ENCODE peak calls at places on chromosomes 16 and 17, in seven cellular contexts. One of them, this sample, is unnamed. For H3K4me1, the result is how much of the 10 kb centered on the place peaks cover.

GRCh38 chr17:56819431-56820145 is 14.1 kb downstream of the C17orf67 start:
- DNase-seq in GM23338: peak
- DNase-seq in CD8-positive, alpha-beta T cell: peak
- DNase-seq in fibroblast of lung: peak
- DNase-seq in A549: peak
- DNase-seq in heart right ventricle: no peak
- DNase-seq in H9: peak
- DNase-seq in this sample: peak

GRCh38 chr16:64659863-64660262 is 462.0 kb downstream of the CDH11 start:
- DNase-seq in GM23338: no peak
- DNase-seq in CD8-positive, alpha-beta T cell: no peak
- DNase-seq in fibroblast of lung: no peak
- DNase-seq in heart right ventricle: no peak
- DNase-seq in A549: no peak
- DNase-seq in H9: no peak
- DNase-seq in this sample: no peak

GRCh38 chr17:50640701-50641338 is 6.1 kb downstream of the ABCC3 start:
- DNase-seq in A549: no peak
- DNase-seq in heart right ventricle: no peak
- DNase-seq in GM23338: no peak
- DNase-seq in CD8-positive, alpha-beta T cell: no peak
- DNase-seq in H9: no peak
- DNase-seq in fibroblast of lung: peak
- DNase-seq in this sample: peak

GRCh38 chr16:55701442-55702319 is 45.9 kb downstream of the SLC6A2 start:
- DNase-seq in A549: peak
- DNase-seq in heart right ventricle: peak
- DNase-seq in CD8-positive, alpha-beta T cell: no peak
- DNase-seq in GM23338: peak
- DNase-seq in H9: peak
- DNase-seq in fibroblast of lung: peak
- DNase-seq in this sample: peak

GRCh38 chr17:74542166-74542565 is 3.7 kb downstream of the CD300C start:
- DNase-seq in CD8-positive, alpha-beta T cell: no peak
- DNase-seq in GM23338: no peak
- DNase-seq in fibroblast of lung: no peak
- DNase-seq in H9: no peak
- DNase-seq in heart right ventricle: no peak
- DNase-seq in A549: no peak
- DNase-seq in this sample: no peak

GRCh38 chr17:73640691-73641090 is 3.6 kb downstream of the SDK2 start:
- DNase-seq in CD8-positive, alpha-beta T cell: no peak
- DNase-seq in H9: no peak
- DNase-seq in heart right ventricle: no peak
- DNase-seq in GM23338: no peak
- DNase-seq in fibroblast of lung: no peak
- DNase-seq in A549: no peak
- DNase-seq in this sample: no peak

GRCh38 chr16:8919934-8920465 is 37.8 kb downstream of the LITAFD start:
- DNase-seq in CD8-positive, alpha-beta T cell: no peak
- DNase-seq in fibroblast of lung: no peak
- DNase-seq in heart right ventricle: no peak
- DNase-seq in H9: no peak
- DNase-seq in A549: no peak
- DNase-seq in GM23338: no peak
- DNase-seq in this sample: no peak

GRCh38 chr17:9900744-9901143 is 4.3 kb downstream of the RCVRN start:
- DNase-seq in A549: no peak
- DNase-seq in GM23338: no peak
- DNase-seq in H9: no peak
- DNase-seq in CD8-positive, alpha-beta T cell: no peak
- DNase-seq in heart right ventricle: no peak
- DNase-seq in fibroblast of lung: no peak
- DNase-seq in this sample: no peak

GRCh38 chr16:13997933-13998332 is 73.2 kb upstream of the MRTFB start:
- DNase-seq in fibroblast of lung: no peak
- DNase-seq in H9: no peak
- DNase-seq in heart right ventricle: no peak
- DNase-seq in A549: no peak
- DNase-seq in CD8-positive, alpha-beta T cell: no peak
- DNase-seq in GM23338: no peak
- DNase-seq in this sample: no peak

GRCh38 chr16:89319883-89320716 is 102.6 kb downstream of the ZNF778 start:
- DNase-seq in H9: peak
- DNase-seq in CD8-positive, alpha-beta T cell: peak
- DNase-seq in A549: peak
- DNase-seq in GM23338: no peak
- DNase-seq in fibroblast of lung: peak
- DNase-seq in heart right ventricle: peak
- DNase-seq in this sample: peak

DNA sequence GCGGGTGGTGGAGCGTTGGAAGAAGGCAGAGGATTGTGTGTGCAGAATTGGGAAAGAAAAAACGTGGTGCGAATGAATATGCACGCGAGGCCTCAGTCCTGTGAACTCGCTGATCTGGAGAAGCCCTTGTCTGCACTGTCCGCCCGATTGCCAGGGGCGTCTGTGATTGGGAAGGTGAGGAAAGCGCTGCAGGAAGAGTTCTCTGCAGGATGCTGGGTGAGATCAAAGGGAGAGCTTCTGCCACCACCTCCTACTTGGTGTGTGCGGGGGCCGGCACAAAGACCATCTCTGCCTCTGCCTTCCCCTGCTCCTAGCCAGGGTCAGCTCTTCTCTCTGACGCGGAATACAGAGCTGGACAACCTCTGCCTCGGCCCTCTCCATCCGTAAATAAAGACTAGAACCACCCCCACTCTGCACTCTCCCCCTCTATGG is 841 bp upstream of the RAB5C start:
- DNase-seq in fibroblast of lung: no peak
- DNase-seq in heart right ventricle: no peak
- DNase-seq in A549: no peak
- DNase-seq in GM23338: peak
- DNase-seq in CD8-positive, alpha-beta T cell: no peak
- DNase-seq in H9: peak
- DNase-seq in this sample: no peak
- H3K27ac ChIP-seq in fibroblast of lung: no peak
- H3K27ac ChIP-seq in heart right ventricle: peak
- H3K27ac ChIP-seq in A549: peak
- H3K27ac ChIP-seq in GM23338: no peak
- H3K27ac ChIP-seq in CD8-positive, alpha-beta T cell: no peak
- H3K27ac ChIP-seq in H9: no peak
- H3K27ac ChIP-seq in this sample: no peak

GRCh38 chr17:42423766-42424165 is 710 bp upstream of the CAVIN1 start:
- DNase-seq in CD8-positive, alpha-beta T cell: no peak
- DNase-seq in H9: no peak
- DNase-seq in fibroblast of lung: no peak
- DNase-seq in heart right ventricle: no peak
- DNase-seq in A549: no peak
- DNase-seq in GM23338: no peak
- DNase-seq in this sample: no peak

GRCh38 chr17:42424991-42425610 is 2.0 kb upstream of the CAVIN1 start:
- DNase-seq in A549: no peak
- DNase-seq in heart right ventricle: no peak
- DNase-seq in GM23338: no peak
- DNase-seq in H9: no peak
- DNase-seq in CD8-positive, alpha-beta T cell: no peak
- DNase-seq in fibroblast of lung: no peak
- DNase-seq in this sample: peak

GRCh38 chr17:42422412-42422957 is 571 bp downstream of the CAVIN1 start:
- DNase-seq in A549: no peak
- DNase-seq in fibroblast of lung: no peak
- DNase-seq in CD8-positive, alpha-beta T cell: no peak
- DNase-seq in H9: peak
- DNase-seq in GM23338: peak
- DNase-seq in heart right ventricle: peak
- DNase-seq in this sample: peak

GRCh38 chr17:42421479-42422332 is 1.4 kb downstream of the CAVIN1 start:
- DNase-seq in fibroblast of lung: peak
- DNase-seq in CD8-positive, alpha-beta T cell: no peak
- DNase-seq in heart right ventricle: peak
- DNase-seq in GM23338: peak
- DNase-seq in A549: no peak
- DNase-seq in H9: peak
- DNase-seq in this sample: no peak

GRCh38 chr17:42422958-42423712 is at the start of gene CAVIN1:
- DNase-seq in H9: peak
- DNase-seq in CD8-positive, alpha-beta T cell: no peak
- DNase-seq in heart right ventricle: peak
- DNase-seq in GM23338: peak
- DNase-seq in A549: peak
- DNase-seq in fibroblast of lung: peak
- DNase-seq in this sample: peak
- TF ChIP-seq CTCF in H9: no peak
- TF ChIP-seq CTCF in CD8-positive, alpha-beta T cell: no peak
- TF ChIP-seq CTCF in heart right ventricle: no peak
- TF ChIP-seq CTCF in GM23338: no peak
- TF ChIP-seq CTCF in A549: no peak
- TF ChIP-seq CTCF in fibroblast of lung: no peak
- TF ChIP-seq CTCF in this sample: no peak

DNA sequence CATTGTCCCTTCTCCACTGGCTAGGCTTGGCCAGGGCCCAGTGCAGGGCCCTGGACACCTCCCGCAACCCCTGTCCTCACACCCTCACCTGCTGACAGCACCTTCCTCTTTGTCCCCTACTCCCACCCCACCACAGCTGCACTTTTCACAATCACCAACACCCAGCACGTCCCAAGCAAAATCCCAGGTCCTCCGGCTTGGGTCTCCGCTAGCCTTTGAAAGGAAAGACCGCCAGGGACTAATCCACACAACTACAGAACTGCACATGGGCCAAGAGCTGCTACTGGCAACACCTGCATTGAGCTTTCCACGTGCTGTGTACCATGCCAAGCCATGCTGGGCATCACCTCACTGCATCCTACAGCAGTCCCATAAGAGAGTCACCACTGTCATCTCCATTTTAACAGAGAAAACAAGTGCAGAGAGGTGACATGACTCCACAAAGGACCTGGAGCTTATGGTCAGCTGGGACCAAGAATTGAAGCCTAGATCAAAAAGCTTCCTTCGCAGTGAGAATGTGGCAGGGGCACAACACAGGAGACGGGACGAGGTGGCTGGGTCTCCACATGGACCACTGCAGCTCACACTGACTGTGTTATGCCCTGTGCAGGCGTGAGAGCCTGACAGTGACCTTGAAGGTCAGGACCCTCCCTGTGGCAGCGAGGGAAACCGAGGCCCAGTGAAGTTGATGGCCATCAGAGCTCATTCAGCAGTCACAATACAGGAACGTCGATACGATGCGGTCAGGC is 22.5 kb downstream of the FBXO31 start:
- DNase-seq in H9: no peak
- DNase-seq in A549: no peak
- DNase-seq in GM23338: no peak
- DNase-seq in heart right ventricle: no peak
- DNase-seq in CD8-positive, alpha-beta T cell: no peak
- DNase-seq in fibroblast of lung: no peak
- DNase-seq in this sample: no peak
- H3K4me1 ChIP-seq in H9: under half
- H3K4me1 ChIP-seq in A549: under half
- H3K4me1 ChIP-seq in GM23338: under half
- H3K4me1 ChIP-seq in heart right ventricle: under half
- H3K4me1 ChIP-seq in CD8-positive, alpha-beta T cell: under half
- H3K4me1 ChIP-seq in fibroblast of lung: under half
- H3K4me1 ChIP-seq in this sample: under half

DNA sequence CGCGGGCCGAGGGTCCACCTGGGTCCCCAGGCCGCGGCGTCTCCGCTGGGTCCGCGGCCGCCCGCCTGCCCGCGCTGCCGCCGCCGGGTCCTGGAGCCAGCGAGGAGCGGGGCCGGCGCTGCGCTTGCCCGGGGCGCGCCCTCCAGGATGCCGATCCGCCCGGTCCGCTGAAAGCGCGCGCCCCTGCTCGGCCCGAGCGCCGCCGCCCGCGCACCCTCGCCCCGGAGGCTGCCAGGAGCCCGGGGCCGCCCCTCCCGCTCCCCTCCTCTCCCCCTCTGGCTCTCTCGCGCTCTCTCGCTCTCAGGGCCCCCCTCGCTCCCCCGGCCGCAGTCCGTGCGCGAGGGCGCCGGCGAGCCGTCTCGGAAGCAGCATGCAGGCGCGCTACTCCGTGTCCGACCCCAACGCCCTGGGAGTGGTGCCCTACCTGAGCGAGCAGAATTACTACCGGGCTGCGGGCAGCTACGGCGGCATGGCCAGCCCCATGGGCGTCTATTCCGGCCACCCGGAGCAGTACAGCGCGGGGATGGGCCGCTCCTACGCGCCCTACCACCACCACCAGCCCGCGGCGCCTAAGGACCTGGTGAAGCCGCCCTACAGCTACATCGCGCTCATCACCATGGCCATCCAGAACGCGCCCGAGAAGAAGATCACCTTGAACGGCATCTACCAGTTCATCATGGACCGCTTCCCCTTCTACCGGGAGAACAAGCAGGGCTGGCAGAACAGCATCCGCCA is 504 bp downstream of the FOXC2 start:
- DNase-seq in fibroblast of lung: peak
- DNase-seq in H9: peak
- DNase-seq in CD8-positive, alpha-beta T cell: no peak
- DNase-seq in heart right ventricle: peak
- DNase-seq in A549: no peak
- DNase-seq in GM23338: peak
- DNase-seq in this sample: no peak
- H3K27ac ChIP-seq in fibroblast of lung: peak
- H3K27ac ChIP-seq in H9: no peak
- H3K27ac ChIP-seq in CD8-positive, alpha-beta T cell: no peak
- H3K27ac ChIP-seq in heart right ventricle: peak
- H3K27ac ChIP-seq in A549: peak
- H3K27ac ChIP-seq in GM23338: no peak
- H3K27ac ChIP-seq in this sample: no peak

GRCh38 chr17:77127735-77128361 is 12.9 kb upstream of the SEC14L1 start:
- DNase-seq in H9: no peak
- DNase-seq in fibroblast of lung: no peak
- DNase-seq in GM23338: no peak
- DNase-seq in CD8-positive, alpha-beta T cell: peak
- DNase-seq in heart right ventricle: peak
- DNase-seq in A549: no peak
- DNase-seq in this sample: peak

GRCh38 chr17:77131919-77132318 is 8.8 kb upstream of the SEC14L1 start:
- DNase-seq in GM23338: no peak
- DNase-seq in fibroblast of lung: peak
- DNase-seq in A549: no peak
- DNase-seq in H9: no peak
- DNase-seq in CD8-positive, alpha-beta T cell: no peak
- DNase-seq in heart right ventricle: no peak
- DNase-seq in this sample: no peak

GRCh38 chr17:77130521-77130920 is 10.2 kb upstream of the SEC14L1 start:
- DNase-seq in fibroblast of lung: no peak
- DNase-seq in H9: no peak
- DNase-seq in GM23338: no peak
- DNase-seq in heart right ventricle: no peak
- DNase-seq in CD8-positive, alpha-beta T cell: no peak
- DNase-seq in A549: no peak
- DNase-seq in this sample: no peak

GRCh38 chr17:77128895-77129567 is 11.7 kb upstream of the SEC14L1 start:
- DNase-seq in GM23338: no peak
- DNase-seq in H9: no peak
- DNase-seq in fibroblast of lung: no peak
- DNase-seq in A549: no peak
- DNase-seq in CD8-positive, alpha-beta T cell: no peak
- DNase-seq in heart right ventricle: no peak
- DNase-seq in this sample: no peak

GRCh38 chr17:77129568-77130301 is 11.0 kb upstream of the SEC14L1 start:
- DNase-seq in GM23338: no peak
- DNase-seq in fibroblast of lung: no peak
- DNase-seq in H9: no peak
- DNase-seq in CD8-positive, alpha-beta T cell: no peak
- DNase-seq in A549: no peak
- DNase-seq in heart right ventricle: no peak
- DNase-seq in this sample: no peak
- TF ChIP-seq CTCF in GM23338: no peak
- TF ChIP-seq CTCF in fibroblast of lung: no peak
- TF ChIP-seq CTCF in H9: no peak
- TF ChIP-seq CTCF in CD8-positive, alpha-beta T cell: no peak
- TF ChIP-seq CTCF in A549: no peak
- TF ChIP-seq CTCF in heart right ventricle: no peak
- TF ChIP-seq CTCF in this sample: no peak

This sample was measured in right lobe of liver.